ENCODE peak calls at places on chromosomes 6 and 20, in five cellular contexts. X, A, Y, V and Z are unnamed samples.

GRCh38 chr6:7051780-7052440 is 55.9 kb upstream of the RREB1 start:
- DNase-seq in A (peak), X (no peak), Y (no peak), V (no peak), Z (peak)

GRCh38 chr6:163175301-163175700 is 239.2 kb upstream of the QKI start:
- DNase-seq in A (no peak), Y (no peak), X (peak), V (no peak), Z (peak)

GRCh38 chr20:44211177-44212039 is 837 bp upstream of the OSER1 start:
- DNase-seq in A (no peak), Y (no peak), X (no peak), V (peak), Z (peak)

GRCh38 chr6:35046098-35046497 is 95.0 kb downstream of the TCP11 start:
- DNase-seq in V (no peak), Y (no peak), A (no peak), X (no peak), Z (no peak)

GRCh38 chr20:48683467-48684175 is 144.2 kb downstream of the PREX1 start:
- DNase-seq in X (no peak), A (no peak), V (no peak), Y (no peak), Z (no peak)

GRCh38 chr6:13349811-13350506 is 21.6 kb upstream of the TBC1D7 start:
- DNase-seq in V (no peak), X (no peak), A (no peak), Y (no peak), Z (no peak)

GRCh38 chr6:138493413-138493812 is 5.9 kb downstream of the NHSL1 start:
- DNase-seq in A (no peak), V (no peak), X (no peak), Y (no peak), Z (peak)

GRCh38 chr6:158026054-158026900 is 44.6 kb downstream of the SYNJ2 start:
- DNase-seq in V (peak), A (peak), Y (peak), X (peak), Z (peak)

GRCh38 chr20:25078662-25079061 is 3.3 kb downstream of the VSX1 start:
- DNase-seq in V (no peak), Y (no peak), X (no peak), A (no peak), Z (no peak)

GRCh38 chr20:25496968-25497401 is 88.3 kb downstream of the NINL start:
- DNase-seq in A (no peak), X (no peak), Y (peak), V (peak), Z (no peak)

GRCh38 chr20:45044601-45045000 is 56.3 kb downstream of the KCNS1 start:
- DNase-seq in V (no peak), X (no peak), Y (no peak), A (no peak), Z (no peak)

GRCh38 chr6:67497749-67498148 is 1137.3 kb upstream of the ADGRB3 start:
- DNase-seq in X (no peak), Y (no peak), V (no peak), A (no peak), Z (no peak)

GRCh38 chr6:118869894-118870665 is 23.9 kb upstream of the ASF1A start:
- DNase-seq in Y (no peak), V (no peak), X (no peak), A (no peak), Z (no peak)

GRCh38 chr20:63777614-63778013 is 38.0 kb downstream of the SLC2A4RG start:
- DNase-seq in Y (no peak), A (no peak), V (no peak), X (no peak), Z (no peak)

GRCh38 chr6:161836643-161837448 is 563.0 kb upstream of the AGPAT4 start:
- DNase-seq in Y (no peak), V (peak), X (no peak), A (no peak), Z (no peak)

GRCh38 chr6:42369568-42369967 is 82.2 kb downstream of the TRERF1 start:
- DNase-seq in Y (no peak), V (no peak), X (no peak), A (no peak), Z (no peak)

GRCh38 chr6:37173573-37174195 is 3.7 kb downstream of the PIM1 start:
- DNase-seq in V (no peak), Y (no peak), X (no peak), A (peak), Z (no peak)